ENCODE peak calls at places on chromosomes 5 and 9, in ten cellular contexts. E, Y, Q, N, L, S, U, V, T and H are unnamed samples. For H3K4me1, the result is how much of the 10 kb centered on the place peaks cover.

GRCh38 chr9:72041775-72042194 is 18.6 kb downstream of the C9orf57 start:
- DNase-seq in E (peak), Y (no peak), Q (no peak), N (peak), L (peak), S (no peak), U (peak), V (peak), T (peak), H (peak)

GRCh38 chr5:34012791-34013190 is 4.9 kb upstream of the AMACR start:
- DNase-seq in E (no peak), Y (no peak), Q (no peak), N (peak), L (no peak), S (no peak), U (no peak), V (no peak), T (no peak), H (peak)

GRCh38 chr5:15791859-15792258 is 291.9 kb downstream of the FBXL7 start:
- DNase-seq in E (no peak), Y (no peak), Q (no peak), N (no peak), L (no peak), S (no peak), U (no peak), V (no peak), T (no peak), H (no peak)

GRCh38 chr5:306011-306805 is 15.3 kb upstream of the AHRR start:
- DNase-seq in E (no peak), Y (peak), Q (no peak), N (peak), L (no peak), S (no peak), U (no peak), V (no peak), T (no peak), H (no peak)

GRCh38 chr9:122036988-122037387 is 56.1 kb downstream of the TTLL11 start:
- DNase-seq in E (no peak), Y (no peak), Q (no peak), N (no peak), L (no peak), S (no peak), U (no peak), V (no peak), T (no peak), H (no peak)

GRCh38 chr5:125394661-125395280 is 648.3 kb upstream of the ZNF608 start:
- DNase-seq in E (no peak), Y (no peak), Q (no peak), N (no peak), L (no peak), S (no peak), U (no peak), V (no peak), T (no peak), H (no peak)

GRCh38 chr5:38329132-38329715 is 70.9 kb downstream of the EGFLAM start:
- DNase-seq in E (no peak), Y (no peak), Q (no peak), N (no peak), L (no peak), S (peak), U (no peak), V (no peak), T (no peak), H (no peak)

GRCh38 chr5:150514708-150515211 is 6.8 kb downstream of the NDST1 start:
- DNase-seq in E (no peak), Y (peak), Q (no peak), N (peak), L (no peak), S (no peak), U (no peak), V (no peak), T (no peak), H (no peak)

GRCh38 chr9:124871156-124871561 is 9.2 kb downstream of the ARPC5L start:
- DNase-seq in E (no peak), Y (no peak), Q (no peak), N (no peak), L (no peak), S (no peak), U (no peak), V (no peak), T (no peak), H (no peak)
- H3K27ac ChIP-seq in E (peak), Y (peak), Q (peak), N (peak), L (no peak), S (no peak), U (peak), V (peak), T (peak), H (peak)

GRCh38 chr5:143673676-143674468 is 138.1 kb upstream of the HMHB1 start:
- DNase-seq in E (no peak), Y (no peak), Q (no peak), N (no peak), L (no peak), S (no peak), U (no peak), V (no peak), T (no peak), H (no peak)
- H3K4me1 ChIP-seq in E (under half), Y (under half), Q (under half), N (under half), L (under half), S (under half), U (under half), V (under half), T (under half), H (under half)

GRCh38 chr9:126316085-126316655 is 10.5 kb upstream of the MVB12B start:
- DNase-seq in E (no peak), Y (no peak), Q (no peak), N (no peak), L (no peak), S (no peak), U (no peak), V (no peak), T (no peak), H (no peak)
- H3K27ac ChIP-seq in E (no peak), Y (no peak), Q (no peak), N (no peak), L (no peak), S (no peak), U (no peak), V (no peak), T (no peak), H (no peak)

DNA sequence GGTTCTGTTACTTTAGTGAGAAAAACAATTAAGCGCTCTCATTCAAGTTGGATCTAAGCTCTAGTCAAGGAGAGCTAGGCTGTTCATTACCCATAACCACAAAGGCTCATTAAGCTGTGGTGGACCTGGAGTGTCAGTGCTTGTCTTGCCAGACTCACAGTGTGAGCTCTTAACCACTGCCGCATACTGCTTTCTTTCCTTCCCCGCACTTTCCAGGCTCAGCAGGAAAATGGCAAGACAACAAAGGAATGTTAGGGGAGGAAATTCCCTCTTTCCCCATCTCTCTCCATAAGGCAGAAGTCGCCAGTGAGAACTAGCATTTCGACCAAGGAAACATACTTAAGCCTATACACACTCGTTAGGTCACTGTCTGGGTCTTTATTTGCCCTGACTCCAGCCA is 467.3 kb downstream of the ENC1 start:
- DNase-seq in E (no peak), Y (no peak), Q (no peak), N (no peak), L (no peak), S (peak), U (no peak), V (no peak), T (no peak), H (no peak)
- H3K4me1 ChIP-seq in E (under half), Y (under half), Q (under half), N (under half), L (under half), S (under half), U (under half), V (under half), T (under half), H (under half)